ENCODE peak calls at places on chromosomes 12 and 14, in six cellular contexts. J, C, K, L, Q and H are unnamed samples.

GRCh38 chr12:10361084-10361483 is 28.8 kb downstream of the KLRK1 start:
- DNase-seq in L (no peak), J (no peak), K (no peak), C (peak), Q (no peak), H (no peak)

GRCh38 chr12:57255916-57256315 is 4.9 kb upstream of the STAC3 start:
- DNase-seq in C (no peak), J (no peak), L (no peak), K (no peak), Q (no peak), H (no peak)

GRCh38 chr12:61530456-61530855 is 729.7 kb upstream of the USP15 start:
- DNase-seq in Q (no peak), K (no peak), C (no peak), L (no peak), J (no peak), H (no peak)

GRCh38 chr12:106840217-106840616 is 65.7 kb downstream of the RIC8B start:
- DNase-seq in J (peak), Q (no peak), C (peak), K (no peak), L (no peak), H (no peak)

GRCh38 chr12:57826966-57827365 is 8.4 kb upstream of the AVIL start:
- DNase-seq in Q (no peak), J (no peak), L (no peak), C (no peak), K (no peak), H (no peak)

GRCh38 chr12:132402831-132403416 is 73.5 kb upstream of the GALNT9 start:
- DNase-seq in J (no peak), K (no peak), C (no peak), Q (no peak), L (no peak), H (no peak)

GRCh38 chr12:48001426-48002178 is 2.7 kb downstream of the COL2A1 start:
- DNase-seq in C (peak), J (peak), L (peak), Q (no peak), K (no peak), H (peak)

GRCh38 chr12:74770552-74770951 is 232.9 kb downstream of the ATXN7L3B start:
- DNase-seq in J (no peak), L (no peak), C (no peak), K (no peak), Q (no peak), H (no peak)

GRCh38 chr14:101061411-101062064 is 158.0 kb upstream of the RTL1 start:
- DNase-seq in C (no peak), L (no peak), J (no peak), K (no peak), Q (no peak), H (no peak)

GRCh38 chr12:120066341-120066740 is 50.2 kb downstream of the RAB35 start:
- DNase-seq in L (no peak), Q (no peak), C (no peak), K (no peak), J (no peak), H (no peak)

GRCh38 chr12:52925717-52926595 is 21.1 kb upstream of the KRT8 start:
- DNase-seq in J (no peak), L (no peak), C (peak), K (no peak), Q (no peak), H (no peak)

GRCh38 chr14:77260631-77261030 is 10.4 kb downstream of the NGB start:
- DNase-seq in K (no peak), L (no peak), Q (no peak), C (no peak), J (no peak), H (no peak)

GRCh38 chr14:103139371-103140016 is 16.2 kb downstream of the TNFAIP2 start:
- DNase-seq in J (no peak), Q (no peak), C (no peak), L (no peak), K (no peak), H (no peak)

GRCh38 chr12:18151036-18151435 is 61.0 kb upstream of the RERGL start:
- DNase-seq in L (no peak), Q (no peak), C (no peak), K (no peak), J (no peak), H (no peak)

GRCh38 chr14:73759183-73759713 is 45.1 kb upstream of the PNMA1 start:
- DNase-seq in C (peak), J (peak), Q (no peak), L (peak), K (no peak), H (peak)

GRCh38 chr12:58922849-58923248 is 2.5 kb upstream of the LRIG3 start:
- DNase-seq in Q (no peak), C (no peak), L (no peak), K (no peak), J (peak), H (no peak)

GRCh38 chr14:51219473-51220448 is 20.3 kb upstream of the TMX1 start:
- DNase-seq in L (no peak), Q (no peak), C (peak), J (peak), K (no peak), H (no peak)

GRCh38 chr14:91250912-91251311 is 6.4 kb upstream of the GPR68 start:
- DNase-seq in L (no peak), C (no peak), J (no peak), K (no peak), Q (no peak), H (no peak)

GRCh38 chr12:26725517-26725916 is 107.5 kb downstream of the ITPR2 start:
- DNase-seq in C (no peak), Q (no peak), L (no peak), K (no peak), J (no peak), H (no peak)

GRCh38 chr12:109764123-109764522 is 50.5 kb downstream of the FAM222A start:
- DNase-seq in Q (no peak), K (no peak), J (no peak), C (no peak), L (no peak), H (no peak)

GRCh38 chr12:54184024-54184805 is 4.6 kb downstream of the SMUG1 start:
- DNase-seq in Q (no peak), L (no peak), J (no peak), K (no peak), C (no peak), H (no peak)

GRCh38 chr12:125187148-125187733 is 122.0 kb downstream of the AACS start:
- DNase-seq in C (peak), K (no peak), Q (no peak), L (no peak), J (peak), H (peak)

GRCh38 chr12:11746024-11746771 is 96.7 kb downstream of the ETV6 start:
- DNase-seq in K (no peak), J (no peak), L (no peak), Q (peak), C (peak), H (no peak)

GRCh38 chr14:104972301-104973211 is 5.6 kb downstream of the AHNAK2 start:
- DNase-seq in Q (no peak), C (peak), K (no peak), J (peak), L (no peak), H (no peak)

GRCh38 chr12:94982456-94982855 is 21.0 kb downstream of the NDUFA12 start:
- DNase-seq in Q (no peak), C (no peak), J (no peak), K (no peak), L (no peak), H (no peak)

GRCh38 chr12:62677355-62677754 is 210.7 kb downstream of the MON2 start:
- DNase-seq in K (no peak), Q (no peak), C (no peak), L (no peak), J (no peak), H (no peak)

GRCh38 chr12:106773286-106773685 is 1.2 kb upstream of the RIC8B start:
- DNase-seq in K (no peak), C (peak), L (no peak), J (no peak), Q (no peak), H (no peak)

GRCh38 chr12:76183459-76184186 is 99.1 kb upstream of the NAP1L1 start:
- DNase-seq in K (no peak), L (peak), Q (peak), J (peak), C (peak), H (no peak)

GRCh38 chr12:106780010-106780625 is 5.6 kb downstream of the RIC8B start:
- DNase-seq in Q (no peak), C (peak), J (peak), K (no peak), L (no peak), H (no peak)

GRCh38 chr12:6016756-6017155 is 71.7 kb upstream of the ANO2 start:
- DNase-seq in Q (no peak), L (no peak), J (no peak), K (no peak), C (no peak), H (no peak)
- TF ChIP-seq CTCF in Q (no peak), L (no peak), J (no peak), K (no peak), C (no peak), H (no peak)

GRCh38 chr12:45216297-45216982 is 545 bp downstream of the ANO6 start:
- DNase-seq in Q (no peak), C (peak), K (no peak), J (peak), L (peak), H (peak)
- TF ChIP-seq CTCF in Q (peak), C (no peak), K (peak), J (peak), L (peak), H (peak)

GRCh38 chr12:28872654-28873268 is 276.3 kb upstream of the FAR2 start:
- DNase-seq in Q (peak), K (no peak), J (peak), L (peak), C (peak), H (peak)
- TF ChIP-seq CTCF in Q (peak), K (no peak), J (peak), L (peak), C (peak), H (peak)

GRCh38 chr14:67453575-67454300 is 34.8 kb downstream of the TMEM229B start:
- DNase-seq in K (no peak), J (no peak), Q (no peak), C (no peak), L (no peak), H (no peak)
- TF ChIP-seq CTCF in K (no peak), J (no peak), Q (no peak), C (no peak), L (no peak), H (no peak)

GRCh38 chr12:117100251-117100650 is 1.0 kb upstream of the TESC start:
- DNase-seq in Q (no peak), L (no peak), J (peak), K (no peak), C (peak), H (no peak)
- TF ChIP-seq CTCF in Q (no peak), L (peak), J (peak), K (no peak), C (no peak), H (peak)

DNA sequence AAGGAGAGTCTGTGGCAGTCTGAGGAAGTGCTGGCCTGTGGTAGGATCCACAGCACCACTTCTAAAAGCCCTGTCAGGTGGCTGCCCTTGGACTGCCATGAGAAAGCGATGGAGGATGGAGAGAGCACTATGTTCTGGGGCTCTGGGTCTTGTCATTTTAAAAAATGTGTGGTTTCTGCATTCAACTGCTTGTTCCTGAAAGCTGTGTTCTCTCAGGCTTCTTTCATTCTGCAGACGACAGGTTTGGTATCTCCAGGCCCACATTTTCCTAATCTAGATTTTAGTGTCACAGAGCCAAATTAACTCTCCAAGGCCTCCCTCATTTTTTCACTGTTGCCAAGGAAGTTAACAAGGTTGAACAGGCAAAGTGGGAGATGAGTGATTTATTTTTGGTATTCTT is 10.5 kb downstream of the OVCH1 start:
- DNase-seq in J (no peak), Q (no peak), C (no peak), L (no peak), K (no peak), H (no peak)
- TF ChIP-seq CTCF in J (no peak), Q (no peak), C (no peak), L (no peak), K (no peak), H (no peak)

DNA sequence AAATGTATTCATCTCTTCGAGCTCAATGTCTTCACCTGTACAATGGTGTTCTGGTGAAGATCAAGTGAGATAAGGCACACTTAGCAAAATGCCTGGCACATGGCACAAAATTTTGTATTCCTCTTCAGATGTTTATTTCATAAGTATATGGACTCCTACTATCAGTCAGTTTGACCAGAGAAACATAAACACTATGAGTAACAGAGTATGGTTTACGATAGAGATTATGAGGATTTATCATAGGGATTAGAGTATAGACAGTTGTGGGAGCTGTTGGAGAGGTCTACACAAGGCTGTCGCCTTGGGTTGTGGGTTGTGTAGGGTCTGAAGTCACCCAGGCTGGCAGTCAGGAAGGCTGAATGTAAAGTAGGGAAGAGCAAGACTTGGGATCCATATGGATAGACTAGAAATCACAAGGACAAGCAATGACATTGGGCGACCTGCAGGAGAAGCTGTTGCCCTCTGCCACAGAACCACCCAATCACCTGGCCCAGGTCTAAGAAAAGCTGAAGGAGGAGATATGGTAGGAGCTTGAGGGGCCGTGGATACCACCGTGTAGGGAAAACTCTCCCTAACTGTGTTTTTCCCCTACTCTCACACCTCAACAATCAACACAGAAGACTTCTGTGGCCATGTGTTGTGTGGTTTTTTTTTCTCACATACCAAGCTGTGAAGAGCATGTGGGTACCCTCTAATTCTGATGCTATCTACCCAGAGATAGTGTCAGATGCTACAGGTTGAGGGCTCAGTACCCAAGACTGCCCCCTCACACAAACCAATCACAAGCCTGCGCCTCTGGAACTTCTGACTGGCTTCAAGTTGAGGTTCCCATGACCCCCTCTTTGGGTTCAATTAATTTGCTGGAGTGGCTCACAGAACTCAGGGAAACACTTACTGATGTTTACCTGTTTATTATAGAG is 27.2 kb upstream of the RESF1 start:
- DNase-seq in J (no peak), L (no peak), C (no peak), Q (no peak), K (no peak), H (no peak)
- TF ChIP-seq CTCF in J (no peak), L (no peak), C (no peak), Q (no peak), K (no peak), H (no peak)

DNA sequence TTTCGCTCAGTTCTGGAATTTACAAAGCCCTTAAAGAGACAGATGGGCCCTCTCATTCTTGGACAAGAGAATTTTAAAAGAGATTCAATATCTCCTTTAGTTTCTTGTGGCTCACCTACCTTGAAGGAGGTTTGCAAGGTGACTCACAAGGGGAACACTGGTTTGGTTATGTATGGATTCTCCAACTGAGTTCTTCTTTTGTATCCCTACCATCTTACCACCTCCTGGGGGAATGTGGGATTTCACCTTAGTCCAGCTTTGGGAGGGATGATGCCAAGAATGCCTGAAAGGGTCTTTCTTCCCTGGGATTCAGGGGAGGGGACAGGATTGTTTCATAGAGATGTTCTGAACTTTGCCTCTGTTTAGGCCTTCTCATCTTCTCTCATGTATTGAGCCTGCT is 3.7 kb downstream of the PPP4R4 start:
- DNase-seq in L (no peak), K (no peak), Q (no peak), C (no peak), J (no peak), H (no peak)
- TF ChIP-seq CTCF in L (no peak), K (no peak), Q (no peak), C (no peak), J (no peak), H (no peak)

GRCh38 chr12:507261-507853 is 47.6 kb downstream of the B4GALNT3 start:
- DNase-seq in C (no peak), Q (no peak), J (no peak), L (no peak), K (no peak), H (no peak)
- TF ChIP-seq CTCF in C (no peak), Q (no peak), J (no peak), L (no peak), K (no peak), H (no peak)

GRCh38 chr12:28172434-28173030 is 17.7 kb upstream of the CCDC91 start:
- DNase-seq in C (peak), Q (peak), J (peak), L (no peak), K (no peak), H (peak)
- TF ChIP-seq CTCF in C (peak), Q (peak), J (peak), L (peak), K (peak), H (no peak)